ENCODE peak calls at places on chromosomes 12 and 14, in eight cellular contexts. W is putamen, F is NCI-H510A, R is posterior vena cava, N is ovary, H is globus pallidus, X is upper lobe of right lung, B is NCI-H748 treated with DMSO at 0.1 percent for 48 hours. A is an unnamed sample.

GRCh38 chr12:46371718-46372130 is 849 bp downstream of the SLC38A2 start:
- DNase-seq in H (peak; percentile 77), B (peak; percentile 56), N (peak; percentile 69), F (peak; percentile 43), R (peak; percentile 92), W (no peak), X (peak; percentile 90), A (peak; percentile 65)

GRCh38 chr14:75200451-75200850 is 24.0 kb upstream of the TMED10 start:
- DNase-seq in F (peak; percentile 97), W (no peak), N (no peak), R (no peak), B (peak; percentile 87), H (no peak), X (peak; percentile 71), A (peak; percentile 71)

GRCh38 chr12:38469689-38470088 is 153.1 kb downstream of the ALG10B start:
- DNase-seq in F (no peak), W (no peak), X (no peak), N (no peak), B (no peak), H (peak; percentile 4), R (no peak), A (no peak)

GRCh38 chr12:1603621-1604020 is 9.2 kb upstream of the FBXL14 start:
- DNase-seq in W (no peak), B (no peak), N (no peak), X (no peak), R (no peak), F (no peak), H (no peak), A (no peak)

GRCh38 chr14:99127651-99128167 is 144.3 kb downstream of the BCL11B start:
- DNase-seq in R (no peak), X (peak; percentile 47), F (no peak), N (no peak), H (no peak), W (no peak), B (no peak), A (peak; percentile 97)

GRCh38 chr12:105120551-105120950 is 13.0 kb downstream of the WASHC4 start:
- DNase-seq in N (no peak), H (no peak), X (no peak), R (no peak), F (no peak), W (no peak), B (no peak), A (no peak)

GRCh38 chr14:35333347-35333730 is 41.2 kb downstream of the PSMA6 start:
- DNase-seq in H (no peak), W (no peak), N (no peak), X (no peak), F (no peak), R (no peak), B (no peak), A (no peak)

GRCh38 chr14:55579724-55580400 is at the start of gene KTN1:
- DNase-seq in W (peak; percentile 88), R (peak; percentile 94), F (peak; percentile 79), H (peak; percentile 81), B (peak; percentile 33), N (peak; percentile 82), X (peak; percentile 95), A (peak; percentile 92)

GRCh38 chr12:67916266-67916970 is 72.8 kb upstream of the IFNG-AS1 start:
- DNase-seq in N (no peak), X (no peak), W (no peak), R (no peak), H (no peak), B (no peak), F (no peak), A (no peak)

GRCh38 chr14:68783408-68784297 is 9.2 kb downstream of the ZFP36L1 start:
- DNase-seq in B (no peak), N (no peak), X (no peak), F (no peak), R (no peak), W (no peak), H (no peak), A (no peak)

GRCh38 chr12:18591473-18591872 is 146.3 kb downstream of the PLCZ1 start:
- DNase-seq in W (no peak), H (no peak), F (no peak), B (no peak), N (no peak), R (no peak), X (no peak), A (no peak)

GRCh38 chr14:81551471-81551870 is 17.8 kb upstream of the SEL1L start:
- DNase-seq in B (no peak), W (no peak), N (no peak), X (no peak), R (no peak), F (no peak), H (no peak), A (no peak)

GRCh38 chr12:63450821-63451220 is 217.5 kb downstream of the DPY19L2 start:
- DNase-seq in X (no peak), W (no peak), B (no peak), N (no peak), H (no peak), R (no peak), F (no peak), A (no peak)

GRCh38 chr12:103913100-103913499 is 17.1 kb upstream of the HSP90B1 start:
- DNase-seq in X (no peak), H (no peak), W (no peak), N (no peak), B (no peak), R (no peak), F (no peak), A (no peak)

GRCh38 chr12:40286583-40286982 is 61.8 kb downstream of the LRRK2 start:
- DNase-seq in W (no peak), H (no peak), N (no peak), X (no peak), B (no peak), R (no peak), F (no peak), A (no peak)

GRCh38 chr14:67359319-67359774 is 257 bp downstream of the ATP6V1D start:
- DNase-seq in N (peak; percentile 39), W (no peak), H (no peak), B (no peak), F (no peak), X (no peak), R (no peak), A (peak; percentile 83)

GRCh38 chr14:106844608-106845285 is 1318.4 kb downstream of the TMEM121 start:
- DNase-seq in N (peak; percentile 85), W (no peak), X (peak; percentile 88), F (no peak), R (peak; percentile 89), H (peak; percentile 30), B (no peak), A (no peak)

A was measured in RWPE2.